ENCODE peak calls at places on chromosome 17, in seven cellular contexts. E is AG20443, K is lower leg skin, S is endothelial cell, H is dorsolateral prefrontal cortex, Z is sigmoid colon, R is KBM-7. C is an unnamed sample.

GRCh38 chr17:1522626-1523025 is 6.2 kb upstream of the INPP5K start:
- DNase-seq in H (no peak), E (no peak), S (no peak), K (no peak), R (no peak), Z (no peak), C (no peak)

GRCh38 chr17:81245665-81246342 is 6.7 kb downstream of the NDUFAF8 start:
- DNase-seq in Z (no peak), E (no peak), H (no peak), S (no peak), K (no peak), R (no peak), C (peak; percentile 38)

GRCh38 chr17:49021095-49021767 is 24.0 kb downstream of the IGF2BP1 start:
- DNase-seq in E (no peak), H (no peak), K (peak; percentile 61), R (no peak), S (no peak), Z (no peak), C (no peak)

GRCh38 chr17:82561429-82562035 is 42.0 kb downstream of the FOXK2 start:
- DNase-seq in R (no peak), H (peak; percentile 46), S (no peak), E (no peak), K (no peak), Z (no peak), C (no peak)

GRCh38 chr17:73313526-73314127 is 1.8 kb upstream of the CDC42EP4 start:
- DNase-seq in E (no peak), R (no peak), K (no peak), H (no peak), S (no peak), Z (no peak), C (no peak)

GRCh38 chr17:31414590-31414918 is 23.1 kb downstream of the RAB11FIP4 start:
- DNase-seq in S (no peak), K (no peak), E (no peak), H (no peak), R (no peak), Z (peak; percentile 53), C (no peak)

GRCh38 chr17:78075545-78075944 is 53.0 kb downstream of the TMC6 start:
- DNase-seq in Z (no peak), H (peak; percentile 85), S (no peak), K (peak; percentile 59), E (no peak), R (no peak), C (no peak)

GRCh38 chr17:21573961-21574610 is 118.2 kb upstream of the KCNJ18 start:
- DNase-seq in H (peak; percentile 80), K (no peak), S (no peak), E (peak; percentile 73), R (no peak), Z (peak; percentile 85), C (no peak)

GRCh38 chr17:34408439-34408838 is 45.4 kb upstream of the CCL1 start:
- DNase-seq in E (no peak), K (no peak), Z (no peak), S (no peak), R (no peak), H (no peak), C (no peak)